ENCODE peak calls at places on chromosomes 1 and 21, in ten cellular contexts. C, E, O, G, F, I, H, V, P and B are unnamed samples.

GRCh38 chr21:42056996-42057689 is 14.0 kb upstream of the UMODL1 start:
- DNase-seq in I (no peak), V (peak), P (peak), F (no peak), G (peak), C (no peak), O (peak), E (peak), H (peak), B (no peak)

GRCh38 chr1:2970311-2971145 is 50.7 kb upstream of the ACTRT2 start:
- DNase-seq in E (no peak), C (no peak), V (no peak), I (no peak), F (no peak), H (no peak), P (no peak), O (peak), G (no peak), B (no peak)

GRCh38 chr1:201191723-201192477 is 1.3 kb downstream of the IGFN1 start:
- DNase-seq in H (no peak), I (peak), C (peak), O (peak), E (peak), V (no peak), G (no peak), F (no peak), P (no peak), B (no peak)

GRCh38 chr1:222539951-222540597 is 7.8 kb downstream of the HHIPL2 start:
- DNase-seq in G (no peak), F (no peak), O (no peak), C (no peak), I (no peak), E (no peak), H (no peak), V (no peak), P (no peak), B (no peak)

GRCh38 chr1:67997746-67998145 is 52.7 kb downstream of the DIRAS3 start:
- DNase-seq in O (no peak), P (no peak), C (no peak), G (no peak), E (no peak), F (no peak), I (no peak), H (no peak), V (no peak), B (no peak)

GRCh38 chr1:10378071-10378841 is 20.6 kb upstream of the PGD start:
- DNase-seq in I (no peak), V (no peak), F (no peak), O (peak), H (peak), G (no peak), C (no peak), P (peak), E (peak), B (no peak)

GRCh38 chr1:62687903-62688686 is at the start of gene DOCK7:
- DNase-seq in F (peak), V (peak), O (peak), C (peak), P (peak), H (peak), I (no peak), E (peak), G (peak), B (peak)

GRCh38 chr1:92475029-92475428 is 11.7 kb downstream of the GFI1 start:
- DNase-seq in G (no peak), I (no peak), E (no peak), C (no peak), H (no peak), O (no peak), F (no peak), P (no peak), V (no peak), B (no peak)

GRCh38 chr1:236113324-236114032 is 28.9 kb upstream of the GPR137B start:
- DNase-seq in O (no peak), H (no peak), V (no peak), E (no peak), C (no peak), G (no peak), I (no peak), P (no peak), F (no peak), B (no peak)

GRCh38 chr1:76868154-76868882 is 1.0 kb downstream of the ST6GALNAC5 start:
- DNase-seq in C (no peak), O (peak), P (peak), G (no peak), I (no peak), H (peak), V (no peak), F (peak), E (peak), B (peak)

GRCh38 chr1:111737216-111738132 is 1.7 kb downstream of the INKA2 start:
- DNase-seq in E (no peak), I (no peak), G (no peak), F (no peak), H (no peak), O (no peak), V (no peak), P (no peak), C (peak), B (no peak)

GRCh38 chr1:59012378-59012777 is 228.5 kb upstream of the JUN start:
- DNase-seq in C (no peak), G (no peak), H (no peak), F (no peak), P (no peak), E (no peak), V (no peak), O (no peak), I (no peak), B (no peak)

GRCh38 chr1:232923739-232924386 is 26.5 kb upstream of the NTPCR start:
- DNase-seq in P (no peak), H (no peak), F (peak), C (no peak), O (no peak), E (peak), G (no peak), V (no peak), I (no peak), B (no peak)

GRCh38 chr21:39083377-39084008 is 99.8 kb downstream of the PSMG1 start:
- DNase-seq in H (peak), E (peak), G (peak), I (peak), F (no peak), V (peak), O (no peak), P (no peak), C (peak), B (no peak)

GRCh38 chr1:95139039-95139438 is 21.9 kb downstream of the TLCD4 start:
- DNase-seq in F (no peak), V (no peak), C (no peak), H (no peak), O (no peak), E (peak), G (no peak), I (no peak), P (no peak), B (no peak)

GRCh38 chr1:231215676-231216385 is 25.2 kb upstream of the GNPAT start:
- DNase-seq in E (no peak), I (no peak), H (no peak), P (no peak), F (no peak), V (no peak), G (no peak), O (no peak), C (no peak), B (no peak)

GRCh38 chr1:2449636-2450454 is 26.2 kb upstream of the PLCH2 start:
- DNase-seq in O (no peak), H (no peak), V (no peak), E (peak), F (no peak), G (no peak), C (no peak), I (no peak), P (no peak), B (no peak)

GRCh38 chr1:58929667-58930325 is 145.9 kb upstream of the JUN start:
- DNase-seq in F (no peak), O (peak), V (peak), G (peak), E (peak), I (no peak), H (peak), P (no peak), C (no peak), B (no peak)

GRCh38 chr21:42171091-42172053 is 47.6 kb upstream of the ABCG1 start:
- DNase-seq in P (no peak), E (peak), F (no peak), V (peak), H (peak), O (no peak), C (peak), I (peak), G (peak), B (no peak)

GRCh38 chr1:91827094-91828006 is 58.6 kb downstream of the TGFBR3 start:
- DNase-seq in I (no peak), E (peak), H (peak), V (peak), C (no peak), F (no peak), O (no peak), P (no peak), G (peak), B (no peak)

GRCh38 chr1:19354531-19354981 is 42.4 kb downstream of the SLC66A1 start:
- DNase-seq in F (no peak), G (no peak), C (no peak), O (no peak), H (no peak), P (no peak), I (no peak), V (no peak), E (no peak), B (no peak)

GRCh38 chr1:192859808-192860207 is 51.0 kb downstream of the RGS2 start:
- DNase-seq in P (no peak), E (no peak), C (no peak), H (no peak), F (no peak), I (no peak), V (no peak), G (no peak), O (no peak), B (no peak)

DNA sequence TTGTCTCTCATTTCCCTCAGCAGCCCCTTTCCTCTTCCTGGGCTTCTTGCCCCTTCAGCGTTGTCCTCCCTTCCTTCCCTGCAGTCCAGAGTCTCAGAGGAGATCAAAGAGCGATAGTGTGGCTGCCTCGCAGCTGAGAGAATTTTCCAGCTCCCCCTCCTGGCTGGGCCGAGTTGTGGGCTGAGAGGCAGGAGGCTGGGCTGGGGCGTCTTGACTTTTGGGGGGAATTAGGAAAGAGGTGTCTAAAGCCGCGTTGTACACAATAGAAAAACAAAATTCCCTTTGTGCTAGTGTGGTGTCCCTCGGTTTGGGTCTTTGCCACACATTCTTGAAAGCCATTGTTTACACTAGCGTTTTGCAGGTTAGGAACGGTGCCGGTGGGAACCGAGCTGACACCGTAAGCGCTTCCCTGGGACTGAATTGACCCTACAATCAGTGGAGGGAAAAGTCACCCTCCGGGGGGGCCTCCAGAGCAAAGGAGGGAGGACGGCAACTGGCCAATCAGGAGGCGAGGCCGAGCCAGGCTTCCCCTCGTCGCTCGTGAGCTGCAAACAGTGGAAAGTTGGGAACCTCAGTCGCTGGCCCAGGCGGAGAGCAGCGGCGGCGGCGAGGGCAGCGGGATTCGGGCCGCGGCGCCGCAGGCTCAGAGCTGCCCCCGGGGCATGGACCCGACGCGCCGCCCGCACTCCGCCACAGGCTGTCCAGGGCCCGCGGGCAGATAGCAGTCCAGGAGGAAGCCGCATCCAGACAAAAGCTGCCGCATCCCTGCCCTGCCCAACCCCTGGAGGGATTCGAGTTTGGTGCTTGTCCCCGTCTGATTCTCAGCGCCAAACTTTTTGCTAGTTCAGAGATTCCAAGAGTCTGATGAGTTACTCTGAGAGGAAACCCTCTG is at the start of gene HMCN1:
- DNase-seq in C (peak), F (peak), G (peak), P (peak), E (peak), O (peak), I (no peak), V (peak), H (peak), B (no peak)
- TF ChIP-seq CTCF in C (peak), F (peak), G (no peak), P (peak), E (peak), O (peak), I (peak), V (no peak), H (peak), B (peak)

DNA sequence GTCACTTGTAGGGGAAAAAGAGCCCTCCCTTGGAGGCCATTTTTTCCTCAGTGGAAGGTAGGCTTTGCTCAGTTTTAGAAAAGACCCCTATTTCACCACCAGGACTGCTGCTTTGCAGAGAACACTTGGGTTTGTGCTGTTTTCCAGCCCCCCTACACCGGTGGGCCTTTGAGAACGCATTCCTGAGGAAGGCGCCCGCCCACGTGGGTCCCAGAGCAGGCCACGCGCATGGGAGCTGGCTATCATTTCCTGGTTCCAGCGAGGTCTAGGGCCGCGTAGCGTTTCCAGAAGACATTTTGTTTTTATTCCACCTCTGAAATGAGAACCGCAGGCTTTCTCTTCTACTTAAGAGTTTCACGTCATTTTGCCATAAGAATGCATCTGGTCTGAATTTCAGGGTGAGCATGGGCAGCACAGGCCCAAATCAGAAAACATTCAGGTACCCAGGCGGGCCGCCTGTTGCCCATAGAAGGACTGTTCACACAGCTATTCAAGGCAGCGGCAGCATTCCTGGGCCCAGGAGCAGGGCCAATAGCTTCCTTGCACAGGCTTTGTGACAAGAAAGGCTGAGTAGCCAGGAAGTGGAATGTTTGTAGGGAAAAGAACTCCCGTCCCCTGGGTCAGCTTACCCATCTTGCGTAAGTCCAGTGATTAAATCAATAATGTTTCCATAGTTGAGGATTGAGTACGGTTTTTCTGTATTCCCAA is 1.3 kb upstream of the KLHL21 start:
- DNase-seq in E (peak), H (peak), G (peak), O (peak), V (no peak), P (peak), C (peak), F (no peak), I (no peak), B (no peak)
- TF ChIP-seq CTCF in E (peak), H (no peak), G (no peak), O (no peak), V (no peak), P (no peak), C (no peak), F (no peak), I (no peak), B (no peak)

GRCh38 chr1:33030575-33030974 is 6.1 kb downstream of the AK2 start:
- DNase-seq in C (no peak), I (no peak), V (no peak), P (no peak), E (peak), O (no peak), H (peak), G (no peak), F (no peak), B (no peak)
- TF ChIP-seq CTCF in C (no peak), I (no peak), V (no peak), P (no peak), E (no peak), O (no peak), H (no peak), G (no peak), F (no peak), B (no peak)

DNA sequence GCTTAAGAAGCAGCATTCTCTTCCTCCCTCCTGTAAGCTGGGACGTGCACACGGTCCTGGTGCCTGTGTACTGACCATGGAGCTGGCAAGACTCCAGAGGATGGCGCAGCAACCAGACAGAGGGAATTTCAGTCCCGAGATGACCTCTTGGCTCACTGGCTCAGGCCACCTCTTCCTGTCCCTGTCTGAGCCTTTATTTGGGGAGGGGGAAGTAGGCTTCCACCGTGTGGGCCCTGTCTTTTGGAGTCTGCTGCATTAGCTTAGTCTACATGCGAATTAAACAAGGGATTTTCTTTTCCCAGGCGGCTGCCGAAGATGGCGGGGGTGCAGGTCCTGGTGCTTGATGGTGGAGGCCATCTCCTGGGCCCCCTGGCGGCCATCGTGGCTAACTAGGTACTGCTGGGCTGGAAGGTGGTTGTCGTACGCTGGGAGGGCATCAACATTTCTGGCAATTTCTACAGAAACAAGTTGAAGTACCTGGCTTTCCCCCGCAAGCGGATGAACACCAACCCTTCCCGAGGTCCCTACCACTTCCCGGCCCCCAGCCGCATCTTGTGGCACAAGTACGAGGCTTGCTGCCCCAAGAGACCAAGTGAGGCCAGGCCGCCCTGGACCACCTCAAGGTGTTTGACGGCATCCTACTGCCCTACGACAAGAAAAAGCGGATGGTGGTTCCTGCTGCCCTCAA is 10.2 kb downstream of the IL24 start:
- DNase-seq in E (no peak), P (peak), C (no peak), O (no peak), H (peak), F (no peak), I (no peak), G (no peak), V (no peak), B (no peak)
- TF ChIP-seq CTCF in E (peak), P (peak), C (no peak), O (peak), H (no peak), F (peak), I (no peak), G (no peak), V (no peak), B (no peak)